ENCODE peak calls at places on chromosomes 3 and 15, in eight cellular contexts. R is left lung; C is GM23338; M is stimulated activated CD4-positive, alpha-beta T cell treated with anti-CD3 and anti-CD28 coated beads, TNF-alpha, amount 100 ng/mL, for 4 hours; X is DMS153; K is Calu3; I is stimulated activated CD8-positive, alpha-beta memory T cell treated with anti-CD3 and anti-CD28 coated beads, Interleukin-7, amount 100 ng/mL, for 4 hours; O is T1000. Q is an unnamed sample.

GRCh38 chr3:124552224-124552623 is 178.0 kb upstream of the UMPS start:
- DNase-seq in R (no peak), C (no peak), M (no peak), X (peak), K (peak), I (no peak), O (no peak), Q (no peak)

GRCh38 chr3:43969944-43970343 is 271.7 kb upstream of the TOPAZ1 start:
- DNase-seq in R (no peak), C (no peak), M (no peak), X (no peak), K (no peak), I (no peak), O (no peak), Q (no peak)

GRCh38 chr15:90103669-90104329 is 1.5 kb upstream of the IDH2 start:
- DNase-seq in R (no peak), C (no peak), M (no peak), X (peak), K (no peak), I (no peak), O (no peak), Q (peak)

GRCh38 chr15:97755726-97756125 is 204.8 kb upstream of the ARRDC4 start:
- DNase-seq in R (no peak), C (no peak), M (no peak), X (no peak), K (no peak), I (no peak), O (no peak), Q (no peak)

GRCh38 chr15:43881944-43882343 is 55.1 kb downstream of the WDR76 start:
- DNase-seq in R (no peak), C (peak), M (no peak), X (no peak), K (no peak), I (no peak), O (no peak), Q (no peak)

GRCh38 chr15:47586653-47587224 is 130.6 kb upstream of the SEMA6D start:
- DNase-seq in R (no peak), C (no peak), M (no peak), X (peak), K (no peak), I (no peak), O (no peak), Q (no peak)

GRCh38 chr15:67100808-67101581 is 35.6 kb downstream of the SMAD3 start:
- DNase-seq in R (no peak), C (no peak), M (no peak), X (no peak), K (no peak), I (no peak), O (no peak), Q (no peak)

GRCh38 chr15:66901336-66902100 is 163.9 kb upstream of the SMAD3 start:
- DNase-seq in R (no peak), C (no peak), M (no peak), X (no peak), K (no peak), I (no peak), O (no peak), Q (no peak)

GRCh38 chr3:22492342-22492741 is 710.8 kb upstream of the UBE2E2 start:
- DNase-seq in R (no peak), C (no peak), M (no peak), X (no peak), K (no peak), I (no peak), O (no peak), Q (no peak)

GRCh38 chr3:66910721-66911120 is 87.4 kb upstream of the KBTBD8 start:
- DNase-seq in R (no peak), C (no peak), M (no peak), X (no peak), K (no peak), I (no peak), O (no peak), Q (no peak)

GRCh38 chr3:61173685-61174084 is 77.6 kb downstream of the FHIT start:
- DNase-seq in R (no peak), C (no peak), M (no peak), X (no peak), K (no peak), I (no peak), O (no peak), Q (no peak)

GRCh38 chr15:58361291-58361759 is 70.5 kb upstream of the LIPC start:
- DNase-seq in R (no peak), C (no peak), M (no peak), X (no peak), K (no peak), I (no peak), O (peak), Q (no peak)

GRCh38 chr15:101614761-101615160 is 37.4 kb downstream of the TM2D3 start:
- DNase-seq in R (no peak), C (no peak), M (no peak), X (no peak), K (no peak), I (no peak), O (no peak), Q (no peak)

Q was measured in pancreas.